ENCODE peak calls at places on chromosome 13, in eight cellular contexts. X is mammary epithelial cell, M is neural progenitor cell, Q is IMR-90, R is astrocyte, U is endothelial cell of umbilical vein, E is GM23338, G is H1. S is an unnamed sample.

GRCh38 chr13:93522486-93522885 is 295.9 kb downstream of the GPC6 start:
- DNase-seq in U (no peak), E (peak; percentile 22), R (peak; percentile 59), X (no peak), G (no peak), Q (peak; percentile 74), M (peak; percentile 17), S (no peak)

GRCh38 chr13:83327091-83327490 is 555.2 kb downstream of the SLITRK1 start:
- DNase-seq in Q (no peak), E (no peak), G (no peak), M (no peak), R (peak; percentile 1), X (peak; percentile 29), U (no peak), S (no peak)

GRCh38 chr13:33472446-33472845 is 186.9 kb upstream of the STARD13 start:
- DNase-seq in X (peak; percentile 51), R (peak; percentile 45), M (no peak), Q (no peak), U (no peak), E (no peak), G (no peak), S (no peak)

GRCh38 chr13:105787518-105788085 is 747.9 kb downstream of the EFNB2 start:
- DNase-seq in X (no peak), U (no peak), Q (no peak), E (no peak), G (no peak), M (no peak), R (no peak), S (no peak)

GRCh38 chr13:44416297-44416696 is 42.7 kb downstream of the SERP2 start:
- DNase-seq in X (no peak), U (no peak), Q (no peak), G (no peak), R (no peak), M (no peak), E (no peak), S (no peak)

GRCh38 chr13:27374650-27375049 is 49.8 kb upstream of the GTF3A start:
- DNase-seq in U (peak; percentile 73), G (no peak), R (peak; percentile 71), X (peak; percentile 72), E (peak; percentile 89), M (peak; percentile 81), Q (peak; percentile 88), S (peak; percentile 73)

GRCh38 chr13:99809931-99810330 is 161.6 kb downstream of the ZIC5 start:
- DNase-seq in X (no peak), E (no peak), M (no peak), Q (no peak), R (no peak), G (no peak), U (no peak), S (no peak)

GRCh38 chr13:21011378-21011777 is 50.0 kb downstream of the LATS2 start:
- DNase-seq in E (no peak), G (no peak), U (no peak), Q (no peak), M (no peak), R (peak; percentile 71), X (no peak), S (no peak)

GRCh38 chr13:39676315-39676876 is 20.9 kb downstream of the COG6 start:
- DNase-seq in M (peak; percentile 57), G (no peak), E (peak; percentile 77), Q (peak; percentile 39), R (no peak), U (peak; percentile 55), X (peak; percentile 21), S (no peak)

GRCh38 chr13:45928843-45929242 is 77.3 kb upstream of the SIAH3 start:
- DNase-seq in E (no peak), X (peak; percentile 12), M (no peak), Q (no peak), G (no peak), R (peak; percentile 15), U (no peak), S (no peak)

GRCh38 chr13:25292301-25292700 is 5.0 kb upstream of the MTMR6 start:
- DNase-seq in M (no peak), G (no peak), U (no peak), Q (peak; percentile 47), R (peak; percentile 18), X (peak; percentile 25), E (peak; percentile 57), S (peak; percentile 78)

DNA sequence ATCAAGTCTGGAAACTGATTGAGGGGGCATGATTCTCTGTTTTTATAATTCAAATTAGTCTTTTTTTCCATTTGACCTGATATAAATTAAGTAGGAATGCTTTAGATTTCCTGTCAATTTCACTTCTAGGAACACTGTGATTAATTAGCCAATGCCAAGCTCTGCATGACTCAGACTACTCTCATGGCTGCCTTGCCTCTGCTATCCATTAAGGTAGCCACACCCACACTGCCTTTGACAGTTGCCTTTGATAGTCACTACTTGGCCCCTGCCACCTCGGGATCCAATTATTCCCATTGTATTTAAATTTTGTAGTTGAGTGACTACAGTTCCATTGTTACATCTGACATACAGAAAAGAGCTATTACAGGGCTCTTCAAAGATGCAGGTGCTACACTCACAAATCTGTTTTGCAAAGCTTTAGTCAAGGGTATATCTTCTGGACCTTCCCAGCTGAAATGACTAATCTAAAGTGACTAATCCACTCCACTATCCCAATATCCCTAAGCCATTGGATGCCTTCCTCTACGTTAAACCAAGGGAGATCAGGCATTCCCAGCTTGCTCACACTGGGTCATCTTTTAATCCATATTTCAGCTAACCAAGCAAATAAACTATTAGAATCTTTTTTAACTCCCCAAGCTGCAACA is 1193.1 kb upstream of the MIR17HG start:
- DNase-seq in E (no peak), X (peak; percentile 23), U (no peak), R (peak; percentile 16), M (no peak), Q (no peak), G (no peak), S (no peak)
- H4K20me1 ChIP-seq in E (no peaks in the 10 kb centered on the region), X (no peaks in the 10 kb centered on the region), U (no peaks in the 10 kb centered on the region), R (no peaks in the 10 kb centered on the region), M (no peaks in the 10 kb centered on the region), Q (no peaks in the 10 kb centered on the region), G (no peaks in the 10 kb centered on the region), S (no peaks in the 10 kb centered on the region)

GRCh38 chr13:98482476-98483444 is 94.1 kb downstream of the STK24 start:
- DNase-seq in G (no peak), X (peak; percentile 67), E (peak; percentile 46), Q (peak; percentile 74), R (peak; percentile 67), U (peak; percentile 87), M (peak; percentile 45), S (no peak)
- H3K4me1 ChIP-seq in G (peaks cover 49% of the 10 kb centered on the region), X (peaks cover 50% of the 10 kb centered on the region), E (peaks cover 81% of the 10 kb centered on the region), Q (peaks cover 46% of the 10 kb centered on the region), R (peaks cover 76% of the 10 kb centered on the region), U (peaks cover 44% of the 10 kb centered on the region), M (peaks cover 76% of the 10 kb centered on the region), S (peaks cover 13% of the 10 kb centered on the region)

DNA sequence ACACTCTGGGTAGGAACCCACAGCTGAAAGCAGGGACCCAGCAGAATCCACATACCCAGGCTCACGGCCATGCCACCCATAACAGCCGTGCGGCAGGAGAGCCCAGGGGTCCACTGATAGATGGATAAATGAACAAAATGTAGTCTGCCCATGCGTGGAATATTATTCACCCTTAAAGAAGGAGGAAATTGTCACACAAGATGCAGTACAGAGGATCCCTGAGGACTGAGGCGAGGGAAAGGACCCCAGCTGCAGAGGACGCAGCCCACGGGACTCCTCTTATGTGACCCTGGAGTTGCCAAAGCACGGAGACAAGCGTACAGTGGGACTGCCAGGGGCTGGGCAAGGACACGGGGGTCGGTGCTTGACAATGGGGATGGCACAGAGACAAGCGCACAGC is 10.7 kb downstream of the GRTP1 start:
- DNase-seq in G (no peak), Q (no peak), M (no peak), X (no peak), R (no peak), E (no peak), U (no peak), S (no peak)
- H4K20me1 ChIP-seq in G (peaks cover 4% of the 10 kb centered on the region), Q (no peaks in the 10 kb centered on the region), M (no peaks in the 10 kb centered on the region), X (no peaks in the 10 kb centered on the region), R (no peaks in the 10 kb centered on the region), E (peaks cover 17% of the 10 kb centered on the region), U (no peaks in the 10 kb centered on the region), S (no peaks in the 10 kb centered on the region)

GRCh38 chr13:97948041-97948440 is 5.4 kb upstream of the IPO5 start:
- DNase-seq in R (no peak), X (peak; percentile 52), G (no peak), Q (peak; percentile 35), M (no peak), U (no peak), E (no peak), S (no peak)

GRCh38 chr13:97945342-97945741 is 8.1 kb upstream of the IPO5 start:
- DNase-seq in E (no peak), U (no peak), G (no peak), R (peak; percentile 66), X (no peak), Q (peak; percentile 48), M (no peak), S (no peak)

GRCh38 chr13:97945792-97946419 is 7.6 kb upstream of the IPO5 start:
- DNase-seq in E (no peak), X (no peak), U (no peak), R (peak; percentile 48), G (no peak), M (no peak), Q (peak; percentile 20), S (no peak)

GRCh38 chr13:97944396-97945029 is 9.0 kb upstream of the IPO5 start:
- DNase-seq in X (no peak), U (no peak), R (peak; percentile 52), Q (peak; percentile 62), E (no peak), G (no peak), M (no peak), S (no peak)

DNA sequence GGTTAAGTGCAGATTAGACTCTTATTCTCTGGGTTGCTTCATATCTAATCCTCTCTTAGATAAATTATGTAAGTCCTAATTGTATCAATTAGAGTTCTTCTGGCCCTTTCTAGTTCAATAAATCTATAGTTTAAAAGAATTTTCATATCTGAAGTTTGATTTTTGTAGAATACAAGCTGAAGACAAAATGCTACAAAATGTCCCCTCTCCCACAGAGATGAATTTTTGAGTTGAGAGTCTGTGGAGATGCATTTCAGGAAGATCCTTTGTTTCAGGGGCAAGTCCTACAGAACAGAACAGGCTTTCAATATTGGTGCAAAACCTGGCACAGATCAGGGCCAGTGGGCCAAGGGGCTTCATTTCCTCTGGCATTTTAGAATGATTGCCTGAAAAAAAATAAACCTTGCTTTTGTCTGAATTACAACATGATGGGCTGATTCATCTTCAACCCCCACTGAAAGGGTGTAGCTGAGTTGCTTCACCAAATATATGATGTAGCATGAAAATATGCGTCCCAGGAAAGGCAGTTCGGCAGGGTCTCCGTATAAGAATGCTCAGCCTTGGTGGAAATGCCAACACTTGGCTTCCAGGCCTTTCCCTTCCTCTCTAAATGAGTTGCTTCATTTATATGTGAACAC is 6.4 kb upstream of the IPO5 start:
- DNase-seq in U (no peak), R (peak; percentile 92), X (peak; percentile 71), G (no peak), M (no peak), E (no peak), Q (peak; percentile 90), S (no peak)
- H3K4me1 ChIP-seq in U (no peaks in the 10 kb centered on the region), R (peaks cover 21% of the 10 kb centered on the region), X (peaks cover 16% of the 10 kb centered on the region), G (no peaks in the 10 kb centered on the region), M (no peaks in the 10 kb centered on the region), E (no peaks in the 10 kb centered on the region), Q (peaks cover 14% of the 10 kb centered on the region), S (no peaks in the 10 kb centered on the region)

DNA sequence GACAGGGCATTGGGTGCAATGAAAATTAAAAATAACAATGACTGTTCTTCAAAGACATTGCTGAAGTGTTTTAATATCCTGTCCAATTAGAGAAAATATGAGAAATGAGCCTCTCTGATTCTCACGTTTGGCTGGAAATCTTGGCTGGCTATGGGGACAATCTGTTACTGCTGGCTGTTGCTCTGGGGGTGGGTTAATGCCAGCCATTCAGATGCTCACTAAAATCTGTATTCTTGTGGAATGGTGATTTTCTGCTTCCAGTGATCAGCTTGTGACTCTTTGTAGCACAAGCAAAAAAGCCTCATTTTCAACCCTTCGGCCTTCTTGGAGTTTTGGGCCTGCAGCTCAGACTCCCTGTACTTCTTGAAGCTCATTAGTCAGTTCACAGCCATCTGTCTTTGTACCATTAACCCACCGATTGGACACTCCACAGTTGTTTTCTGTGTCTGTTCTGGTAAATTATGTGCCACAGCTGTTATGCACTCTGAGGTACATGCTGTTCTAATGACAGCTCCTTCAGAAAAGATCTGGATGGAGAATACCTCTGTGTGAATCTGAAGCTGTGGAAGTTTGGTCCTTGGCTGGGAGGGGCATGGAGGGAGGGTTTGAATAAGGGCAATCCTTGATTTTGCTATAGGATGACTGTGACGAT is 310.7 kb downstream of the LMO7 start:
- DNase-seq in U (no peak), R (no peak), E (no peak), M (no peak), Q (no peak), G (no peak), X (no peak), S (no peak)
- H4K20me1 ChIP-seq in U (no peaks in the 10 kb centered on the region), R (no peaks in the 10 kb centered on the region), E (no peaks in the 10 kb centered on the region), M (no peaks in the 10 kb centered on the region), Q (no peaks in the 10 kb centered on the region), G (no peaks in the 10 kb centered on the region), X (no peaks in the 10 kb centered on the region), S (no peaks in the 10 kb centered on the region)